ENCODE peak calls at places on chromosomes 7 and 10, in seven cellular contexts. S, M, X, R, V, D and L are unnamed samples.

GRCh38 chr7:116552616-116553015 is 27.8 kb downstream of the CAV1 start:
- DNase-seq in S (peak), M (peak), X (no peak), R (peak), V (no peak), D (peak), L (no peak)

GRCh38 chr10:8386781-8387180 is 332.3 kb downstream of the GATA3 start:
- DNase-seq in S (no peak), M (no peak), X (no peak), R (no peak), V (no peak), D (no peak), L (no peak)

GRCh38 chr7:5682889-5683670 is 98.4 kb downstream of the RNF216 start:
- DNase-seq in S (no peak), M (no peak), X (no peak), R (no peak), V (no peak), D (no peak), L (no peak)

GRCh38 chr7:105131890-105132289 is 117.9 kb downstream of the KMT2E start:
- DNase-seq in S (no peak), M (no peak), X (no peak), R (no peak), V (no peak), D (peak), L (no peak)

GRCh38 chr10:78047314-78047891 is 13.7 kb downstream of the RPS24 start:
- DNase-seq in S (peak), M (peak), X (peak), R (peak), V (peak), D (peak), L (peak)

GRCh38 chr7:82742163-82742562 is 298.6 kb upstream of the CACNA2D1 start:
- DNase-seq in S (no peak), M (no peak), X (no peak), R (no peak), V (no peak), D (no peak), L (no peak)

GRCh38 chr7:76428868-76429805 is 4.4 kb downstream of the ZP3 start:
- DNase-seq in S (peak), M (peak), X (no peak), R (peak), V (peak), D (peak), L (no peak)

GRCh38 chr10:70893227-70894006 is 5.1 kb upstream of the PCBD1 start:
- DNase-seq in S (no peak), M (no peak), X (no peak), R (no peak), V (no peak), D (no peak), L (no peak)

GRCh38 chr7:1705339-1705738 is 35.3 kb downstream of the ELFN1 start:
- DNase-seq in S (no peak), M (no peak), X (peak), R (no peak), V (no peak), D (no peak), L (no peak)

GRCh38 chr7:8178353-8178752 is 83.6 kb downstream of the ICA1 start:
- DNase-seq in S (no peak), M (no peak), X (no peak), R (no peak), V (no peak), D (peak), L (no peak)

GRCh38 chr10:49767752-49768151 is 5.6 kb upstream of the OGDHL start:
- DNase-seq in S (no peak), M (no peak), X (no peak), R (no peak), V (no peak), D (no peak), L (no peak)

GRCh38 chr10:8229153-8229552 is 174.7 kb downstream of the GATA3 start:
- DNase-seq in S (no peak), M (no peak), X (no peak), R (no peak), V (no peak), D (no peak), L (no peak)

GRCh38 chr7:92997144-92997543 is 120.6 kb downstream of the SAMD9 start:
- DNase-seq in S (no peak), M (no peak), X (no peak), R (no peak), V (no peak), D (no peak), L (no peak)